ENCODE peak calls at places on chromosomes 3 and 15, in nine cellular contexts. L is sigmoid colon, X is mammary epithelial cell, U is uterus, G is spleen, V is left ventricle myocardium inferior, J is ovary, Y is transverse colon, H is MM.1S. M is an unnamed sample.

GRCh38 chr15:41695750-41696436 is 35.7 kb downstream of the MGA start:
- DNase-seq in L (no peak), X (peak; percentile 6), U (no peak), G (no peak), V (no peak), J (no peak), Y (peak; percentile 18), H (no peak), M (no peak)

GRCh38 chr3:143167956-143168355 is 48.4 kb downstream of the CHST2 start:
- DNase-seq in L (no peak), X (peak; percentile 92), U (no peak), G (no peak), V (no peak), J (no peak), Y (no peak), H (no peak), M (no peak)

GRCh38 chr15:32993285-32993684 is 201.2 kb downstream of the FMN1 start:
- DNase-seq in L (no peak), X (no peak), U (no peak), G (no peak), V (no peak), J (no peak), Y (no peak), H (no peak), M (no peak)

GRCh38 chr3:170128259-170128976 is 53.1 kb downstream of the PHC3 start:
- DNase-seq in L (no peak), X (no peak), U (no peak), G (no peak), V (no peak), J (no peak), Y (peak; percentile 48), H (peak; percentile 98), M (no peak)

GRCh38 chr3:51968175-51968681 is 974 bp upstream of the PCBP4 start:
- DNase-seq in L (no peak), X (no peak), U (no peak), G (no peak), V (no peak), J (no peak), Y (no peak), H (no peak), M (no peak)

GRCh38 chr15:93217343-93217742 is 128.3 kb upstream of the RGMA start:
- DNase-seq in L (no peak), X (no peak), U (no peak), G (no peak), V (peak; percentile 27), J (no peak), Y (no peak), H (no peak), M (peak; percentile 39)

GRCh38 chr3:60743631-60744164 is 507.6 kb downstream of the FHIT start:
- DNase-seq in L (no peak), X (no peak), U (no peak), G (no peak), V (no peak), J (no peak), Y (no peak), H (no peak), M (peak; percentile 66)

GRCh38 chr15:56105855-56106254 is 112.4 kb upstream of the NEDD4 start:
- DNase-seq in L (no peak), X (no peak), U (no peak), G (no peak), V (no peak), J (no peak), Y (no peak), H (no peak), M (no peak)

GRCh38 chr3:70225146-70225545 is 87.3 kb downstream of the MDFIC2 start:
- DNase-seq in L (no peak), X (no peak), U (no peak), G (no peak), V (no peak), J (no peak), Y (no peak), H (no peak), M (no peak)

GRCh38 chr15:90099868-90100854 is 2.1 kb downstream of the IDH2 start:
- DNase-seq in L (peak; percentile 78), X (peak; percentile 56), U (peak; percentile 55), G (peak; percentile 69), V (no peak), J (peak; percentile 65), Y (peak; percentile 64), H (peak; percentile 92), M (no peak)

GRCh38 chr15:76866716-76867321 is 38.3 kb downstream of the SCAPER start:
- DNase-seq in L (no peak), X (peak; percentile 5), U (no peak), G (no peak), V (no peak), J (no peak), Y (no peak), H (peak; percentile 30), M (no peak)

GRCh38 chr3:59185586-59186381 is 136.0 kb upstream of the CFAP20DC start:
- DNase-seq in L (no peak), X (peak; percentile 24), U (no peak), G (no peak), V (no peak), J (no peak), Y (no peak), H (no peak), M (no peak)

GRCh38 chr3:111610612-111611054 is 15.5 kb upstream of the ZBED2 start:
- DNase-seq in L (no peak), X (peak; percentile 99), U (no peak), G (no peak), V (no peak), J (no peak), Y (no peak), H (no peak), M (no peak)

GRCh38 chr3:154602241-154602640 is 172.3 kb upstream of the GPR149 start:
- DNase-seq in L (no peak), X (no peak), U (no peak), G (no peak), V (no peak), J (no peak), Y (no peak), H (no peak), M (no peak)

GRCh38 chr15:51731549-51732267 is 5.7 kb downstream of the LYSMD2 start:
- DNase-seq in L (no peak), X (no peak), U (no peak), G (no peak), V (no peak), J (no peak), Y (peak; percentile 28), H (peak; percentile 61), M (peak; percentile 80)

DNA sequence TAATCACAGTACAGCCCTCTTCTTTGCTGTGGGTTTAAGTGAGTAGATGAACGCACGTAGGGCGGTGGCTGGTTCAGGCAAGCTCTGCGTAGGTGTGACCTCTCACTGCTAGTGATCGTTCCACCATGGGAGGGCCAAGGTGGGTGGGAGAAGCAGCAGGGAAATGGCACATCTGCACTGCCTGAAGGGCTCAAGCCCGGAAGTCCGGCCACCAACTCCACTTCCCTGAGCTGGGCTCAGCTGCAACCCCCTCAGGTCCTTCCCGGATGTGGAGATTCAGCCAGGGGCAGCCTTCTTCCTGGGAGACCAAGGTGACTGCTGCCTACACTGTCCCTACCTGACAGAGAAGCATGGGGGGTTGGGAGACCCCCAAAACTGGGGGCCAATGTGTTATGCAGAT is 102.8 kb downstream of the ADCY5 start:
- DNase-seq in L (peak; percentile 37), X (no peak), U (no peak), G (peak; percentile 61), V (no peak), J (peak; percentile 26), Y (no peak), H (no peak), M (no peak)
- H3K27me3 ChIP-seq in L (no peaks in the 10 kb centered on the region), X (peaks cover 10% of the 10 kb centered on the region), U (no peaks in the 10 kb centered on the region), G (peaks cover 24% of the 10 kb centered on the region), V (peaks cover 8% of the 10 kb centered on the region), J (no peaks in the 10 kb centered on the region), Y (no peaks in the 10 kb centered on the region), H (peaks cover 5% of the 10 kb centered on the region), M (no peaks in the 10 kb centered on the region)

GRCh38 chr3:67654832-67655152 is 380 bp upstream of the SUCLG2 start:
- DNase-seq in L (no peak), X (no peak), U (no peak), G (no peak), V (no peak), J (no peak), Y (no peak), H (no peak), M (no peak)
- H3K27ac ChIP-seq in L (peak overlapping the region; percentile 96), X (peak overlapping the region; percentile 75), U (peak overlapping the region; percentile 88), G (peak overlapping the region; percentile 96), V (peak overlapping the region; percentile 96), J (peak overlapping the region; percentile 65), Y (peak overlapping the region; percentile 98), H (peak overlapping the region; percentile 76), M (peak overlapping the region; percentile 93)

GRCh38 chr3:46705751-46706572 is 4.8 kb downstream of the TMIE start:
- DNase-seq in L (peak; percentile 58), X (no peak), U (peak; percentile 11), G (peak; percentile 59), V (peak; percentile 13), J (peak; percentile 28), Y (peak; percentile 14), H (no peak), M (no peak)
- TF ChIP-seq CTCF in L (no peak), X (no peak), U (no peak), G (no peak), V (no peak), J (no peak), Y (no peak), H (no peak), M (no peak)

GRCh38 chr3:133927543-133928066 is 31.9 kb upstream of the RAB6B start:
- DNase-seq in L (no peak), X (no peak), U (peak; percentile 62), G (peak; percentile 93), V (peak; percentile 70), J (peak; percentile 82), Y (peak; percentile 63), H (peak; percentile 18), M (peak; percentile 57)

GRCh38 chr3:133925960-133926735 is 30.5 kb upstream of the RAB6B start:
- DNase-seq in L (no peak), X (no peak), U (no peak), G (no peak), V (no peak), J (no peak), Y (no peak), H (no peak), M (peak; percentile 87)

GRCh38 chr3:133928903-133929607 is 33.4 kb upstream of the RAB6B start:
- DNase-seq in L (no peak), X (no peak), U (no peak), G (no peak), V (no peak), J (peak; percentile 26), Y (no peak), H (no peak), M (peak; percentile 86)

GRCh38 chr3:133928136-133928893 is 32.6 kb upstream of the RAB6B start:
- DNase-seq in L (no peak), X (no peak), U (no peak), G (no peak), V (no peak), J (peak; percentile 29), Y (no peak), H (no peak), M (peak; percentile 72)

DNA sequence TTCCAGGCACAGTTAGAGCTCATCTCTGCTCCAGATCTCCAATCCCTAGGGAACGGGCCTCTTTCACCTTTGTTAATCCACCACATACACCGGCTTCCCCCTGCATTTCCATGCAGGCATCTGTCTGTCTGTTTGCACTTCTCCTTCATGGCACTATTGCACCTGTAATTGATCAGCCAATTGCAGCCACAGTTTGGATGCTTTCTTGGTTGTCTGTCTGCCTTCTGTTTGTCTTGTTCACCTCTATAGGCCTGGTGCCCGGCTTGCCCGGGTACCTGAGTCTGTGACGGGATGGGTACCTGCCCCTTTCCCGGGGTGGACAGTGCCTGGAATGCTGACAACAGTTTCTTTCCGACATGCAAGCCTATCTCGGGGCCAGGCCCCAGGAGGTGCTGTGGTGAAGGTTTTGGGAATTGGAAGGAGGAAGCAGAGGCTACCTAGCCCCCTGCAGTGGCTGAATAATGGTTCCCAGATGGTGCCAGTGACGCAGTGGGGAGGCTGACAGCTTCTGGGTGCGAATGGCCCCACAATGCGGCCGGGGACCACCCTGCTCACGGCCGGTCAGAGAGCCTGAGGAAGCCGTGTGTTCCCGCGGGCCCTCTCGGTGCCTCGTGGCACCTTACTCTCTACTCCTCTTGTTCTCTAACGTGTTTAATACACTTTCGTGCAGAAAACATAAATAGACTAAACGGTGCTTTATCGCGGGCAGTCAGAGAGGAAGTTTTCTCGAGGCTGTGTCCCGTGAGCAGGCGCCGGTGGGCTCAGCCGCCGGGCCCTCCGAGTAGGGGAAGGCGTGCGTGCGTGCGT is 31.3 kb upstream of the RAB6B start:
- DNase-seq in L (no peak), X (no peak), U (no peak), G (no peak), V (no peak), J (no peak), Y (no peak), H (no peak), M (peak; percentile 89)
- H3K27me3 ChIP-seq in L (no peaks in the 10 kb centered on the region), X (peaks cover 10% of the 10 kb centered on the region), U (no peaks in the 10 kb centered on the region), G (no peaks in the 10 kb centered on the region), V (no peaks in the 10 kb centered on the region), J (no peaks in the 10 kb centered on the region), Y (no peaks in the 10 kb centered on the region), H (no peaks in the 10 kb centered on the region), M (no peaks in the 10 kb centered on the region)

M was measured in esophagus muscularis mucosa.